ENCODE peak calls at places on chromosomes 12 and 14, in four cellular contexts. Q, X, R and B are unnamed samples.

GRCh38 chr14:75063491-75064204 is at the start of gene ACYP1:
- DNase-seq in R (peak), X (peak), Q (peak), B (peak)

GRCh38 chr12:65784616-65785015 is 39.7 kb upstream of the HMGA2 start:
- DNase-seq in X (no peak), Q (no peak), R (no peak), B (peak)

GRCh38 chr14:31770271-31770670 is 209.1 kb downstream of the NUBPL start:
- DNase-seq in X (no peak), R (no peak), Q (no peak), B (peak)

GRCh38 chr12:2691001-2691339 is 103.8 kb upstream of the FKBP4 start:
- DNase-seq in Q (no peak), X (no peak), R (peak), B (no peak)

GRCh38 chr14:75307700-75308379 is 29.2 kb downstream of the FOS start:
- DNase-seq in Q (peak), X (peak), R (peak), B (peak)

GRCh38 chr12:93484315-93484981 is 17.1 kb downstream of the MRPL42 start:
- DNase-seq in X (no peak), R (no peak), Q (no peak), B (peak)

GRCh38 chr12:12877145-12877544 is 14.2 kb upstream of the GPRC5A start:
- DNase-seq in Q (no peak), R (no peak), X (no peak), B (no peak)

GRCh38 chr12:62211510-62211909 is 48.7 kb upstream of the USP15 start:
- DNase-seq in R (no peak), X (no peak), Q (no peak), B (peak)

GRCh38 chr14:65042731-65043372 is 56.2 kb downstream of the FNTB start:
- DNase-seq in R (no peak), Q (no peak), X (no peak), B (no peak)

GRCh38 chr12:10968765-10969456 is 17.8 kb downstream of the TAS2R50 start:
- DNase-seq in X (no peak), Q (no peak), R (no peak), B (peak)

GRCh38 chr12:64611430-64612286 is 1.4 kb downstream of the RASSF3 start:
- DNase-seq in X (peak), Q (peak), R (peak), B (peak)

GRCh38 chr12:54439096-54439495 is 20.0 kb upstream of the ITGA5 start:
- DNase-seq in X (no peak), R (no peak), Q (no peak), B (no peak)

GRCh38 chr12:57008113-57008687 is 1.9 kb upstream of the ZBTB39 start:
- DNase-seq in X (peak), R (peak), Q (peak), B (peak)

GRCh38 chr14:34050606-34051005 is 99.7 kb upstream of the EGLN3 start:
- DNase-seq in Q (no peak), R (no peak), X (peak), B (peak)

GRCh38 chr14:91252901-91253794 is 8.6 kb upstream of the GPR68 start:
- DNase-seq in X (peak), R (peak), Q (peak), B (peak)

GRCh38 chr12:1777798-1778197 is 42.6 kb upstream of the LRTM2 start:
- DNase-seq in X (peak), Q (no peak), R (no peak), B (peak)

GRCh38 chr14:28763914-28764848 is 2.4 kb upstream of the FOXG1 start:
- DNase-seq in Q (no peak), R (peak), X (peak), B (no peak)

DNA sequence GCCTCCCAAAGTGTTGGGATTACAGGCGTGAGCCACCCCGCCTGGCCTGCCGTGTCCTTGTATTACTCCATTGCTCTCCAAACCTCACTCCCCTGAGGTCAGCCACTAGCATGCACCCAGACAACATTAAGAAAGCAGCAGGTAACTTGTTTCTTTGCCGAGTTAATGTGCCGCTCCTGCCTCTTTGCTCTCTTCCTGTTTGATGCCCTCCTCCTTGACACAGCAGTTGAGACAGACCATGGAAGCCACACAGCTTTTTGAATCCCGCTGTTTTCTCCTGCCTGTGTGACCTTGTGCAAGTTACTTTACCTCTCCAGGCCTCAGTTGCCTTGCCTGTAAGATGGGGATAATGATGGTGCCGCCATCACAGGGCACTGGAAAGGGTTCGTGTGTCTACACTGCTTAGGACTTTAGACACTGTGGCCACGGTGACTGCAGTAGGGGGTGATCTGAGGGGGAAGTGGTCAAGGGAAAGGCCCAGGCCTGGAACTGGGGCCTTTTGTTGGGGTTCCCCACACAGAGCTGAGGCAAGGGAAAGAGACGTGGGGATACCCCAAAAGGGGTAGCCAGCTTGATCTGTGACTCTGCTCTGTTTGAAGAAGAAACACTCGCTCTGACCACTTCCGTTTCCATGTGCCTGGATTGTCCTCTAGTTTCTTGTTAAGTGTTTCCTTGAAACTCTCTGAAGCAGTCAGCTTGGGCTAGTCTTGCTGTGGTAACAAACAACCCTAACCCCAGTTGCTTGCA is 69.3 kb downstream of the RIN3 start:
- DNase-seq in Q (no peak), X (no peak), R (no peak), B (no peak)
- TF ChIP-seq EZH2phosphoT487 in Q (no peak), X (no peak), R (no peak), B (no peak)

GRCh38 chr12:49823951-49824350 is 4.3 kb downstream of the NCKAP5L start:
- DNase-seq in R (no peak), Q (no peak), X (no peak), B (no peak)

GRCh38 chr12:49825360-49825970 is 2.7 kb downstream of the NCKAP5L start:
- DNase-seq in X (no peak), Q (no peak), R (peak), B (peak)

GRCh38 chr12:49825971-49826421 is 2.2 kb downstream of the NCKAP5L start:
- DNase-seq in R (no peak), Q (no peak), X (no peak), B (peak)

GRCh38 chr12:49824416-49824815 is 3.8 kb downstream of the NCKAP5L start:
- DNase-seq in X (no peak), R (no peak), Q (no peak), B (no peak)

GRCh38 chr12:49824886-49825285 is 3.3 kb downstream of the NCKAP5L start:
- DNase-seq in Q (no peak), R (no peak), X (no peak), B (peak)
- H3K9ac ChIP-seq in Q (no peak), R (no peak), X (no peak), B (peak)

GRCh38 chr14:23423657-23424056 is 11.8 kb downstream of the MYH7 start:
- DNase-seq in Q (no peak), R (no peak), X (no peak), B (no peak)
- H3K4me2 ChIP-seq in Q (no peak), R (no peak), X (no peak), B (no peak)

GRCh38 chr14:26204954-26205479 is 392.8 kb downstream of the NOVA1 start:
- DNase-seq in Q (peak), R (peak), X (no peak), B (peak)
- TF ChIP-seq EZH2phosphoT487 in Q (no peak), R (no peak), X (no peak), B (no peak)

GRCh38 chr14:76998777-76999366 is 29.6 kb downstream of the IRF2BPL start:
- DNase-seq in R (no peak), X (no peak), Q (no peak), B (no peak)
- H3K9ac ChIP-seq in R (no peak), X (no peak), Q (no peak), B (no peak)